ENCODE peak calls at places on chromosomes 7 and 10, in nine cellular contexts. P is stomach, C is vagina, W is H1, F is sigmoid colon, Q is Panc1, O is transverse colon, T is upper lobe of left lung, L is suprapubic skin. X is an unnamed sample.

GRCh38 chr10:14146005-14146404 is 184.7 kb downstream of the FRMD4A start:
- DNase-seq in C (no peak), P (no peak), O (no peak), W (no peak), T (no peak), Q (no peak), L (no peak), F (no peak), X (no peak)

GRCh38 chr10:42864575-42864974 is 82.0 kb downstream of the BMS1 start:
- DNase-seq in O (peak), T (no peak), W (no peak), C (peak), L (no peak), F (no peak), Q (no peak), P (no peak), X (peak)

GRCh38 chr10:104123397-104123796 is 1.4 kb downstream of the SFR1 start:
- DNase-seq in W (no peak), Q (no peak), T (no peak), L (no peak), P (no peak), O (no peak), F (no peak), C (no peak), X (no peak)

GRCh38 chr10:43057831-43058340 is 19.0 kb upstream of the RET start:
- DNase-seq in W (no peak), Q (no peak), L (no peak), O (no peak), T (no peak), C (no peak), F (peak), P (no peak), X (no peak)

GRCh38 chr10:21174670-21175495 is 277.8 kb upstream of the NEBL start:
- DNase-seq in L (no peak), F (no peak), Q (no peak), O (no peak), T (no peak), C (no peak), P (no peak), W (no peak), X (peak)

GRCh38 chr7:48691788-48692187 is 232.6 kb upstream of the CDC14C start:
- DNase-seq in L (no peak), T (no peak), F (no peak), W (no peak), C (no peak), O (no peak), Q (no peak), P (no peak), X (no peak)

GRCh38 chr10:28946479-28946878 is 269.2 kb downstream of the BAMBI start:
- DNase-seq in O (no peak), F (no peak), T (no peak), L (no peak), P (no peak), Q (no peak), C (no peak), W (no peak), X (no peak)

GRCh38 chr10:124106241-124106905 is 13.0 kb upstream of the CHST15 start:
- DNase-seq in T (no peak), O (peak), L (no peak), C (no peak), F (peak), P (peak), Q (no peak), W (no peak), X (no peak)

GRCh38 chr10:29446327-29446726 is 157.5 kb downstream of the LYZL1 start:
- DNase-seq in P (no peak), T (no peak), C (no peak), L (no peak), O (no peak), Q (no peak), F (no peak), W (no peak), X (no peak)

GRCh38 chr7:120337308-120337907 is 64.4 kb downstream of the KCND2 start:
- DNase-seq in L (no peak), O (no peak), W (no peak), P (no peak), Q (no peak), T (no peak), C (no peak), F (no peak), X (peak)

GRCh38 chr10:103231047-103231551 is 14.6 kb upstream of the RPEL1 start:
- DNase-seq in F (no peak), W (no peak), P (peak), Q (peak), T (no peak), C (no peak), O (no peak), L (no peak), X (peak)

GRCh38 chr10:79397575-79398303 is 47.7 kb downstream of the ZCCHC24 start:
- DNase-seq in Q (no peak), F (no peak), O (no peak), P (no peak), T (peak), L (no peak), C (no peak), W (no peak), X (no peak)

GRCh38 chr7:15977663-15978062 is 291.2 kb upstream of the MEOX2 start:
- DNase-seq in L (no peak), P (no peak), F (no peak), Q (no peak), O (no peak), C (no peak), T (no peak), W (no peak), X (no peak)

GRCh38 chr7:26399747-26400146 is 108.1 kb downstream of the SNX10 start:
- DNase-seq in L (no peak), W (no peak), Q (no peak), F (no peak), C (no peak), P (no peak), T (no peak), O (no peak), X (no peak)

GRCh38 chr10:110207805-110208613 is 604 bp downstream of the MXI1 start:
- DNase-seq in O (peak), L (no peak), W (peak), C (no peak), F (peak), T (peak), Q (no peak), P (peak), X (peak)

GRCh38 chr10:119666709-119667004 is 15.5 kb downstream of the BAG3 start:
- DNase-seq in W (no peak), L (no peak), P (no peak), Q (no peak), F (no peak), O (no peak), C (no peak), T (no peak), X (no peak)
- TF ChIP-seq CTCF in W (no peak), L (no peak), P (no peak), Q (no peak), F (no peak), O (no peak), C (no peak), T (no peak), X (no peak)

GRCh38 chr10:100345570-100346330 is 1.3 kb upstream of the SCD start:
- DNase-seq in O (no peak), Q (no peak), F (no peak), P (no peak), W (no peak), L (no peak), T (no peak), C (no peak), X (peak)

GRCh38 chr10:100347568-100348195 is 649 bp downstream of the SCD start:
- DNase-seq in O (no peak), W (no peak), T (no peak), L (no peak), F (no peak), C (no peak), Q (no peak), P (no peak), X (no peak)

GRCh38 chr10:100346351-100346764 is 675 bp upstream of the SCD start:
- DNase-seq in T (peak), O (peak), F (peak), L (no peak), Q (no peak), W (peak), P (peak), C (no peak), X (peak)

GRCh38 chr10:100348389-100348927 is 1.4 kb downstream of the SCD start:
- DNase-seq in L (no peak), W (no peak), T (no peak), P (no peak), Q (no peak), O (no peak), C (no peak), F (no peak), X (no peak)

DNA sequence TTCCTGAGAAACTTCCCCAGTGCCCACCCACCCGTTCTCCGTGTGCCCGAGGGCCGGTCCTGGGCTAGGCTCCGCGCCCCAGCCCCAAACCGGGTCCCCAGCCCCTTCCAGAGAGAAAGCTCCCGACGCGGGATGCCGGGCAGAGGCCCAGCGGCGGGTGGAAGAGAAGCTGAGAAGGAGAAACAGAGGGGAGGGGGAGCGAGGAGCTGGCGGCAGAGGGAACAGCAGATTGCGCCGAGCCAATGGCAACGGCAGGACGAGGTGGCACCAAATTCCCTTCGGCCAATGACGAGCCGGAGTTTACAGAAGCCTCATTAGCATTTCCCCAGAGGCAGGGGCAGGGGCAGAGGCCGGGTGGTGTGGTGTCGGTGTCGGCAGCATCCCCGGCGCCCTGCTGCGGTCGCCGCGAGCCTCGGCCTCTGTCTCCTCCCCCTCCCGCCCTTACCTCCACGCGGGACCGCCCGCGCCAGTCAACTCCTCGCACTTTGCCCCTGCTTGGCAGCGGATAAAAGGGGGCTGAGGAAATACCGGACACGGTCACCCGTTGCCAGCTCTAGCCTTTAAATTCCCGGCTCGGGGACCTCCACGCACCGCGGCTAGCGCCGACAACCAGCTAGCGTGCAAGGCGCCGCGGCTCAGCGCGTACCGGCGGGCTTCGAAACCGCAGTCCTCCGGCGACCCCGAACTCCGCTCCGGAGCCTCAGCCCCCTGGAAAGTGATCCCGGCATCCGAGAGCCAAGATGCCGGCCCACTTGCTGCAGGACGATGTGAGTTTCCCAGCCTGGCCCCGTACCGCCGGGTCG is at the start of gene SCD:
- DNase-seq in O (peak), W (peak), P (peak), C (no peak), Q (peak), L (peak), T (peak), F (peak), X (peak)
- TF ChIP-seq POLR2AphosphoS5 in O (peak), W (no peak), P (peak), C (peak), Q (peak), L (no peak), T (no peak), F (peak), X (peak)

DNA sequence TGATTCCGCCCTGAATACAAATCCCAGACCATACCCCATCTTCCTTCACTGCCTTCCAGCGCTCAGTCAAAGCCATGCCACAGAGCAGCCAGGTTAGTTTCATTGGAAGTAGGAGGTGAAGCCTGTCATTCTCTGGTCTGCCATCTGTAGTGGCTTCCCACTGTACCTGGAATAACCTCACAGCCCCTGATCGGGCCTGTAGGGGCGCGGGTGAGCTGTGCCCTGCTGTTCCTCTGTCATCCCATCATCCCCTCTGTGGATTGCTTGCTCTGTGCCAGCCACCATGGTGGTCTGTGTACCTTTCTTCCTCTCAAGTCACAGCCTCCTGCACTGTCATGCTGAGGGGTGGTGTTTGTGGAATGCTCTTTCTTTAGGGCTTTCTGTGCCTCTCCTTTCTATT is 155.1 kb downstream of the ZNF22 start:
- DNase-seq in C (no peak), P (no peak), O (no peak), L (no peak), F (no peak), T (no peak), Q (no peak), W (no peak), X (peak)
- TF ChIP-seq CTCF in C (no peak), P (no peak), O (no peak), L (no peak), F (no peak), T (no peak), Q (peak), W (no peak), X (peak)

DNA sequence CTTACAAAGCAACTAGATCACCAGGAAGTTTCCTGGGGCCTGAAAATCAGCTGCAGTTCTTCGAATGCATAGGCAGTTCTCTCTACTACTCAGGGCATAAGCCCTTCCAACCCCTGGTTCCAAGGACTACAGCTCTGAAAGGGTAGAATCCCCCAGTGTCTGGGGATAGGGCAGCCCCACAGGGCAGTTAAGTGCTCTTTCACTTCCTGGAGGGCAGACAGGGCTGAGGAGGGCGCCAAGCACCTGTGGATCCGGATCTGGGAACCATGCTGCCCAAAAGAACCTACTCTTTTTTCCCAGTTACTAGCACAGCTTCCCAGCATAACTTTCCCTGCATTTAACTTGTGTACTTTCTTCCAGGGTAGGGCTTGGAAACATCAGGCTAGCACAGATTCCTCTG is 41.1 kb downstream of the CXCL12 start:
- DNase-seq in Q (no peak), F (no peak), O (no peak), T (no peak), P (peak), C (no peak), W (no peak), L (no peak), X (peak)
- TF ChIP-seq POLR2AphosphoS5 in Q (no peak), F (no peak), O (no peak), T (no peak), P (no peak), C (no peak), W (no peak), L (no peak), X (no peak)

GRCh38 chr7:47606176-47606575 is 24.3 kb upstream of the TNS3 start:
- DNase-seq in W (no peak), O (no peak), F (no peak), Q (no peak), C (no peak), P (no peak), T (no peak), L (no peak), X (no peak)

GRCh38 chr7:47614450-47614849 is 32.5 kb upstream of the TNS3 start:
- DNase-seq in T (no peak), W (no peak), Q (no peak), O (no peak), C (no peak), L (no peak), P (no peak), F (no peak), X (no peak)

GRCh38 chr7:47609803-47610452 is 28.0 kb upstream of the TNS3 start:
- DNase-seq in T (no peak), O (no peak), L (peak), Q (no peak), W (no peak), C (no peak), P (no peak), F (peak), X (no peak)

GRCh38 chr7:47611045-47611511 is 29.2 kb upstream of the TNS3 start:
- DNase-seq in P (peak), F (no peak), W (no peak), Q (no peak), C (no peak), L (no peak), O (peak), T (no peak), X (no peak)

DNA sequence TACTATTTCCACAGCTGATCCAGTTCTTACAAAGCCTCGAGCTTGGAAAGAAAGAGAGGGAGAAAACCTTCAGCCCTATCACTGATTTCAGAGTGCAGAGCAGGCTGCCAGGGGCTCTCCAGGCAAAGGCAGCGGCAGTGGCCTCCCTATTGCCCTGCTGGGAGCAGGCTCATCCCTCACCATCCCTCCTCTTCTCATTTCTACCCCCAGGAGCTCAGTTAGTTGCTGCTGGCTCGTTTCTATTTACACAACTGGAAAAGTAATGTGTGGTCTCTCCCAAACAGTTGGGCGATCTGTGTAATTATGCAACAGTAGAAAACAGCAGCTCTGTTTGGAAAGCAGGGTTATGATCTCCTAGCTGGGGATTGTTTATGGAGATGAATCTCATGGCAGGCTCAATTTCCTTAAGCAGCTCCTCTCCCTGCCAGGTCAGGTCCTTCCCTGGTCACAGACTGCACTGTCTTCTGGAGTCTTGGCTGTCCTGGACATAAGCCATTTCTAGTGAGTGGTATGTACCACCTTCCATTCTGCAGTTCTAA is 28.7 kb upstream of the TNS3 start:
- DNase-seq in C (no peak), F (no peak), W (no peak), Q (no peak), T (no peak), L (no peak), O (no peak), P (no peak), X (no peak)
- TF ChIP-seq CTCF in C (no peak), F (no peak), W (no peak), Q (no peak), T (no peak), L (no peak), O (no peak), P (no peak), X (no peak)